ENCODE peak calls at places on chromosomes 12 and 14, in five cellular contexts. D is occipital lobe; A is NCI-H69; U is activated naive CD4-positive, alpha-beta T cell; Y is AG09319. Q is an unnamed sample.

GRCh38 chr14:39173198-39173597 is 1.9 kb upstream of the PNN start:
- DNase-seq in U (no peak), A (no peak), D (no peak), Y (no peak), Q (no peak)

GRCh38 chr12:57523706-57524614 is 1.3 kb downstream of the MBD6 start:
- DNase-seq in Y (no peak), D (no peak), U (no peak), A (peak), Q (no peak)

GRCh38 chr12:92362785-92363184 is 217.1 kb upstream of the BTG1 start:
- DNase-seq in D (no peak), Y (no peak), A (peak), U (no peak), Q (no peak)

GRCh38 chr14:95198320-95198719 is 41.0 kb upstream of the DICER1 start:
- DNase-seq in U (no peak), Y (no peak), A (no peak), D (no peak), Q (no peak)

GRCh38 chr12:65879878-65880277 is 55.6 kb downstream of the HMGA2 start:
- DNase-seq in A (no peak), D (no peak), Y (peak), U (no peak), Q (no peak)

GRCh38 chr14:99255621-99256482 is 16.1 kb downstream of the BCL11B start:
- DNase-seq in Y (no peak), D (no peak), A (no peak), U (no peak), Q (no peak)

GRCh38 chr12:67251012-67251411 is 18.1 kb upstream of the CAND1 start:
- DNase-seq in D (no peak), A (no peak), Y (no peak), U (no peak), Q (no peak)

GRCh38 chr12:14647028-14647750 is 49.2 kb downstream of the GUCY2C start:
- DNase-seq in U (no peak), D (no peak), Y (no peak), A (no peak), Q (no peak)

GRCh38 chr12:105221588-105222325 is 14.2 kb downstream of the APPL2 start:
- DNase-seq in U (no peak), D (no peak), Y (no peak), A (peak), Q (no peak)

Q was measured in NB4.